ENCODE peak calls at places on chromosomes 4 and X, in ten cellular contexts. X is gastrocnemius medialis, W is AG10803, Z is IMR-90, U is psoas muscle, A is choroid plexus epithelial cell, K is adrenal gland, P is coronary artery, H is HFF-Myc, L is fibroblast of villous mesenchyme. F is an unnamed sample.

GRCh38 chrX:150270622-150271021 is 92.5 kb upstream of the MAMLD1 start:
- DNase-seq in X (no peak), W (no peak), Z (no peak), U (no peak), A (no peak), K (no peak), P (no peak), H (no peak), L (no peak), F (no peak)

GRCh38 chrX:103276581-103277002 is at the start of gene TCEAL5:
- DNase-seq in X (no peak), W (no peak), Z (no peak), U (peak), A (no peak), K (no peak), P (no peak), H (no peak), L (no peak), F (no peak)

GRCh38 chrX:133415276-133416105 is at the start of gene GPC4:
- DNase-seq in X (peak), W (peak), Z (no peak), U (peak), A (peak), K (peak), P (peak), H (no peak), L (no peak), F (peak)

GRCh38 chrX:38654302-38654701 is 93.0 kb downstream of the TSPAN7 start:
- DNase-seq in X (no peak), W (peak), Z (peak), U (no peak), A (peak), K (peak), P (no peak), H (no peak), L (peak), F (peak)

GRCh38 chrX:45747905-45748304 is 547.2 kb upstream of the DIPK2B start:
- DNase-seq in X (no peak), W (no peak), Z (no peak), U (no peak), A (peak), K (no peak), P (no peak), H (no peak), L (peak), F (no peak)

GRCh38 chr4:110867981-110868380 is 245.1 kb upstream of the PITX2 start:
- DNase-seq in X (no peak), W (peak), Z (no peak), U (no peak), A (no peak), K (no peak), P (no peak), H (no peak), L (no peak), F (no peak)

GRCh38 chrX:54807524-54808108 is at the start of gene MAGED2:
- DNase-seq in X (no peak), W (peak), Z (peak), U (peak), A (peak), K (no peak), P (no peak), H (no peak), L (peak), F (peak)

GRCh38 chr4:182307746-182308145 is 64.5 kb downstream of the TENM3 start:
- DNase-seq in X (no peak), W (peak), Z (peak), U (no peak), A (peak), K (peak), P (no peak), H (peak), L (peak), F (peak)

GRCh38 chrX:106005684-106006083 is 32.8 kb downstream of the SERPINA7 start:
- DNase-seq in X (no peak), W (no peak), Z (no peak), U (no peak), A (no peak), K (no peak), P (no peak), H (no peak), L (no peak), F (no peak)

GRCh38 chrX:44958480-44958879 is 85.5 kb downstream of the KDM6A start:
- DNase-seq in X (no peak), W (no peak), Z (no peak), U (no peak), A (no peak), K (no peak), P (no peak), H (no peak), L (no peak), F (no peak)

GRCh38 chrX:69139516-69139915 is 25.7 kb downstream of the PJA1 start:
- DNase-seq in X (no peak), W (no peak), Z (peak), U (no peak), A (no peak), K (no peak), P (no peak), H (no peak), L (no peak), F (no peak)

GRCh38 chr4:84070293-84070692 is 428.8 kb downstream of the NKX6-1 start:
- DNase-seq in X (no peak), W (no peak), Z (no peak), U (no peak), A (no peak), K (no peak), P (no peak), H (no peak), L (no peak), F (no peak)

GRCh38 chr4:8040607-8041006 is 100.9 kb upstream of the AFAP1 start:
- DNase-seq in X (no peak), W (no peak), Z (no peak), U (no peak), A (peak), K (no peak), P (no peak), H (no peak), L (no peak), F (no peak)

GRCh38 chrX:130523460-130524394 is 121.9 kb downstream of the RBMX2 start:
- DNase-seq in X (no peak), W (no peak), Z (no peak), U (peak), A (peak), K (no peak), P (no peak), H (no peak), L (peak), F (peak)

GRCh38 chr4:154208424-154208823 is 283.2 kb downstream of the DCHS2 start:
- DNase-seq in X (no peak), W (no peak), Z (no peak), U (no peak), A (no peak), K (no peak), P (no peak), H (no peak), L (peak), F (no peak)

GRCh38 chr4:83974111-83974789 is 438.3 kb downstream of the GPAT3 start:
- DNase-seq in X (no peak), W (no peak), Z (no peak), U (no peak), A (no peak), K (no peak), P (no peak), H (no peak), L (peak), F (peak)

GRCh38 chr4:86822136-86822535 is 27.0 kb downstream of the SLC10A6 start:
- DNase-seq in X (no peak), W (no peak), Z (peak), U (no peak), A (no peak), K (no peak), P (no peak), H (no peak), L (no peak), F (no peak)

GRCh38 chr4:147987252-147987651 is 255.4 kb downstream of the ARHGAP10 start:
- DNase-seq in X (no peak), W (no peak), Z (no peak), U (no peak), A (peak), K (no peak), P (no peak), H (no peak), L (no peak), F (no peak)

GRCh38 chr4:72357908-72358307 is 211.1 kb downstream of the ADAMTS3 start:
- DNase-seq in X (no peak), W (no peak), Z (no peak), U (no peak), A (no peak), K (no peak), P (no peak), H (no peak), L (no peak), F (no peak)

GRCh38 chr4:25585901-25586523 is 69.6 kb upstream of the SLC34A2 start:
- DNase-seq in X (no peak), W (no peak), Z (no peak), U (no peak), A (no peak), K (no peak), P (no peak), H (no peak), L (no peak), F (no peak)

GRCh38 chr4:3371038-3371437 is 70.7 kb upstream of the HGFAC start:
- DNase-seq in X (no peak), W (no peak), Z (no peak), U (no peak), A (peak), K (no peak), P (peak), H (no peak), L (peak), F (peak)

GRCh38 chrX:49838374-49838773 is 9.3 kb downstream of the PAGE4 start:
- DNase-seq in X (no peak), W (peak), Z (peak), U (no peak), A (peak), K (peak), P (no peak), H (no peak), L (peak), F (peak)

GRCh38 chr4:7655549-7656243 is 221.0 kb upstream of the PSAPL1 start:
- DNase-seq in X (no peak), W (no peak), Z (no peak), U (peak), A (peak), K (no peak), P (no peak), H (no peak), L (peak), F (no peak)

GRCh38 chrX:153864561-153865320 is 21.2 kb downstream of the L1CAM start:
- DNase-seq in X (no peak), W (no peak), Z (no peak), U (no peak), A (no peak), K (no peak), P (no peak), H (no peak), L (no peak), F (no peak)

GRCh38 chr4:41334182-41334581 is 77.5 kb downstream of the UCHL1 start:
- DNase-seq in X (no peak), W (no peak), Z (no peak), U (no peak), A (no peak), K (no peak), P (no peak), H (no peak), L (no peak), F (no peak)

GRCh38 chrX:135528274-135528673 is 7.8 kb downstream of the INTS6L start:
- DNase-seq in X (no peak), W (no peak), Z (no peak), U (no peak), A (no peak), K (no peak), P (no peak), H (no peak), L (no peak), F (no peak)

GRCh38 chrX:37599735-37600134 is 28.3 kb downstream of the LANCL3 start:
- DNase-seq in X (no peak), W (no peak), Z (no peak), U (no peak), A (no peak), K (no peak), P (no peak), H (no peak), L (no peak), F (no peak)

GRCh38 chrX:141989802-141990201 is 86.1 kb downstream of the MAGEC1 start:
- DNase-seq in X (no peak), W (no peak), Z (no peak), U (no peak), A (peak), K (no peak), P (no peak), H (no peak), L (peak), F (peak)

GRCh38 chr4:185778307-185778706 is 33.7 kb downstream of the SORBS2 start:
- DNase-seq in X (no peak), W (no peak), Z (no peak), U (no peak), A (peak), K (no peak), P (no peak), H (no peak), L (peak), F (no peak)

GRCh38 chr4:74042681-74043080 is 4.2 kb upstream of the CXCL3 start:
- DNase-seq in X (no peak), W (no peak), Z (no peak), U (no peak), A (no peak), K (no peak), P (no peak), H (no peak), L (no peak), F (no peak)

GRCh38 chr4:145099653-145100052 is 1.5 kb downstream of the ABCE1 start:
- DNase-seq in X (no peak), W (peak), Z (peak), U (no peak), A (no peak), K (no peak), P (no peak), H (no peak), L (no peak), F (peak)

GRCh38 chr4:109999513-109999912 is 86.8 kb downstream of the EGF start:
- DNase-seq in X (no peak), W (no peak), Z (no peak), U (no peak), A (no peak), K (no peak), P (no peak), H (no peak), L (no peak), F (no peak)

GRCh38 chr4:28287837-28288236 is 1427.2 kb downstream of the STIM2 start:
- DNase-seq in X (no peak), W (peak), Z (peak), U (no peak), A (peak), K (peak), P (no peak), H (peak), L (peak), F (peak)

GRCh38 chr4:6873792-6874461 is 35.7 kb upstream of the TBC1D14 start:
- DNase-seq in X (peak), W (peak), Z (peak), U (peak), A (peak), K (peak), P (no peak), H (no peak), L (peak), F (peak)

GRCh38 chr4:40225497-40225896 is 28.7 kb downstream of the RHOH start:
- DNase-seq in X (no peak), W (no peak), Z (no peak), U (no peak), A (no peak), K (no peak), P (no peak), H (no peak), L (no peak), F (no peak)

GRCh38 chr4:99825272-99825671 is 8.6 kb downstream of the DAPP1 start:
- DNase-seq in X (no peak), W (no peak), Z (no peak), U (no peak), A (no peak), K (no peak), P (no peak), H (no peak), L (no peak), F (no peak)

GRCh38 chr4:1685604-1686150 is 1.6 kb upstream of the FAM53A start:
- DNase-seq in X (no peak), W (no peak), Z (no peak), U (no peak), A (no peak), K (no peak), P (no peak), H (no peak), L (no peak), F (no peak)

GRCh38 chr4:1683371-1683902 is 676 bp downstream of the FAM53A start:
- DNase-seq in X (no peak), W (peak), Z (peak), U (peak), A (peak), K (peak), P (no peak), H (peak), L (peak), F (peak)

GRCh38 chr4:1683903-1684755 is at the start of gene FAM53A:
- DNase-seq in X (peak), W (peak), Z (peak), U (peak), A (peak), K (peak), P (peak), H (peak), L (peak), F (peak)

GRCh38 chr4:1686440-1687036 is 2.4 kb upstream of the FAM53A start:
- DNase-seq in X (no peak), W (no peak), Z (no peak), U (no peak), A (no peak), K (no peak), P (no peak), H (no peak), L (no peak), F (no peak)

DNA sequence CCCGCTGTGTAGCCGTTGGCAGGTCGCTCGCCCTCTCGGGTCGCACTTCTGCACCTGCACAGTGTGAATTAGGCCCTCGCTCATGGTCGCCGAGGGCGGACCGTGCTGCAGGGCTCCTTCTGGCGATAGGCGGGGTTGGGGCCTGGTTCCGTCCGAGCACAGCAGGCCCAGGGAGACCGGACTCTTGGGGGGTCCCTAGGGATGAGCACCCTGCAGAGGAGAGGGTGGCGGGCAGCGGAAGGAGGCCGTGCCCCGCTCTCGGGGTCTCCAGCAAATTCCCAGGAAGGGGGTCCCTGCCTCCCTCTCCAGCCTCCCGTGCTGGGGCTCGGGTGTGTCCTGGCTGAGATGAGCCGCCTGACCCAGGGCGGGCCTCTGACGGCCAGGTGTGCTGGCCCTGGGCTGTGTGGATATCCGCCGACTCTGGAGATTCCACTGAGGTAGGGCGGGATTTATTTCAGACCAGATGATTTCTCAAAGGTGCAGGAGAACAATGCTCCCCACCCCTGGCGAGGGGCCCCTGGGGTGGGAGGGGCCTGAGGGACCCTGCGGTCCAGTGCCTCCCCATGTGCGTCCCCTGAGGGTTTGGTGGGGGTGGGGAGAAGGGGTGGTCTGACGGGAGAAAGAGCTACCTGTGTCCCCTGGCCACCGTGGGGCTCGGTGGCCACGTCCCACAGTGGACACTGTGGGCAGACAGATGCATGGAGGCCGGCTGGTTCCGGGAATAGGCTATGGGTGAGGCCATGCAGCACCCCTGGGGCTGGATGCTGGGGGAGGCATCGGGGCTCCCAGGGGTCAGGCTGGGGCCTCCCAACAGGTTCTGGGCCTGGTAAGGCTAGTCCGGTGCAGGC is 867 bp upstream of the FAM53A start:
- DNase-seq in X (no peak), W (no peak), Z (no peak), U (no peak), A (no peak), K (peak), P (no peak), H (no peak), L (no peak), F (no peak)
- H3K4me3 ChIP-seq in X (peak), W (peak), Z (peak), U (peak), A (peak), K (peak), P (peak), H (peak), L (peak), F (peak)

DNA sequence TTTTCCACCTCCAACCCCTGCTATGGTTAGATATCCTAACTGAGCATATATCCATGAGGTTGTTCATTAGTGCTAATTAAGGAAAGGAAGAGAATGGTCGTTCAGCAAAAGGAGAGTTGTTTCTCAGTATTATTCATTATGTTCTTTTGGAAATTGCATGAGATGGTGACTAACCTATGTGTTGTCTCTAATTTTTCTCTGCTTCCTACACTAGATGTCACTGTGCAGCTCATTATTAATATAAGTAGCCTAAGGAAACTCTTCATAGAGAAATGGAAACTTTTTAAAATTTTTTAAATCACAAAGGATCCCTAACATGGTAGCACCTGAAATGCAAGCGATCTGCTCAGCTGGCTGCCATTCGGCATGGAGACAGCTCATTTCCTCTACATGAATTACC is 67.7 kb upstream of the FAM9A start:
- DNase-seq in X (no peak), W (peak), Z (peak), U (no peak), A (peak), K (no peak), P (no peak), H (no peak), L (peak), F (peak)
- TF ChIP-seq CTCF in X (no peak), W (peak), Z (peak), U (no peak), A (no peak), K (peak), P (no peak), H (no peak), L (no peak), F (peak)

DNA sequence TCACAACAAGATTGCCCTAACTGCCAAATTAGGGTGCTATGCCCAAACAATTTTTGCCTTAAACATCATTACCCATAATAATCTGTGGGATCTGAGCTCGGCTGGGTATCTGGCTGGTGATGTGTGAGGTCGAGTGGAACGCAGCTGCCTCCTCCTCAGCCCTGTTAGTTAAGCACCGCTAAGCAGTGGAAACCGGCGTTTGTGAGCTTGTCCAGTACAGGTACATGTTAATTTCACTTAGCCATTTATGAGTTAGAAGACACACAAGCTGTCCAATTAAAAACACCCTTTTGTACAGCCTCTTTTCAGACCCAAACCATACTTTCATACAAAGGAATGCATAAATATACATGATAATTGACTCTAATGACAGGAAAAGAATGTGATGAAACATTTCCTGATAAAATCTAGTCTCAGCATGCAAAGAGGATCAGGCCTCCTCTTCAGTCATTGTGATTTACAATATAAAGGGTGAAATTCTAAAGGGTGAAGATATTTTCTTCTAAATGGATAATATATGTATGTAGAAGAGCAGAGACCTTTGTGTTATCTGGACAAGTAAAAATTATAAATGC is 163.6 kb upstream of the FAT1 start:
- DNase-seq in X (no peak), W (no peak), Z (no peak), U (no peak), A (peak), K (no peak), P (no peak), H (no peak), L (peak), F (no peak)
- H3K4me3 ChIP-seq in X (no peak), W (no peak), Z (no peak), U (no peak), A (no peak), K (no peak), P (no peak), H (no peak), L (no peak), F (no peak)

GRCh38 chr4:18695733-18696527 is 674.4 kb upstream of the LCORL start:
- DNase-seq in X (no peak), W (no peak), Z (no peak), U (no peak), A (no peak), K (no peak), P (no peak), H (no peak), L (no peak), F (no peak)
- TF ChIP-seq CTCF in X (no peak), W (no peak), Z (peak), U (no peak), A (peak), K (no peak), P (no peak), H (no peak), L (peak), F (no peak)

F was measured in fibroblast of pulmonary artery.